ENCODE peak calls at places on chromosomes 16 and 17, in nine cellular contexts. H is AG04450, E is adrenal gland, Y is BE2C, K is endodermal cell, C is tibial artery, R is AG10803, V is upper lobe of right lung, J is stomach. T is an unnamed sample.

GRCh38 chr17:73194514-73195222 is 1.8 kb downstream of the COG1 start:
- DNase-seq in H (peak; percentile 30), E (no peak), Y (no peak), K (no peak), C (peak; percentile 53), R (peak; percentile 37), V (no peak), J (no peak), T (no peak)

GRCh38 chr17:62892870-62893338 is 73.1 kb upstream of the TANC2 start:
- DNase-seq in H (peak; percentile 47), E (peak; percentile 64), Y (no peak), K (peak; percentile 67), C (no peak), R (peak; percentile 79), V (peak; percentile 72), J (peak; percentile 40), T (peak; percentile 62)

GRCh38 chr16:10646581-10647263 is 48.0 kb downstream of the TEKT5 start:
- DNase-seq in H (no peak), E (no peak), Y (no peak), K (no peak), C (no peak), R (no peak), V (peak; percentile 75), J (no peak), T (no peak)

GRCh38 chr17:489758-490329 is 137.2 kb upstream of the RPH3AL start:
- DNase-seq in H (no peak), E (no peak), Y (peak; percentile 14), K (peak; percentile 78), C (no peak), R (peak; percentile 58), V (peak; percentile 70), J (peak; percentile 60), T (peak; percentile 24)

GRCh38 chr16:78098544-78099371 is 696 bp upstream of the WWOX start:
- DNase-seq in H (no peak), E (no peak), Y (no peak), K (no peak), C (no peak), R (no peak), V (no peak), J (no peak), T (peak; percentile 7)

GRCh38 chr17:2062571-2063183 is 7.8 kb downstream of the HIC1 start:
- DNase-seq in H (no peak), E (no peak), Y (no peak), K (peak; percentile 81), C (no peak), R (peak; percentile 57), V (no peak), J (no peak), T (no peak)

GRCh38 chr17:71937914-71938313 is 182.9 kb upstream of the SOX9 start:
- DNase-seq in H (no peak), E (no peak), Y (no peak), K (no peak), C (no peak), R (peak; percentile 57), V (no peak), J (no peak), T (no peak)

GRCh38 chr16:70441406-70441990 is 2.6 kb upstream of the ST3GAL2 start:
- DNase-seq in H (no peak), E (no peak), Y (no peak), K (no peak), C (no peak), R (no peak), V (no peak), J (no peak), T (no peak)

GRCh38 chr16:24511801-24512200 is 27.6 kb upstream of the RBBP6 start:
- DNase-seq in H (no peak), E (no peak), Y (no peak), K (no peak), C (no peak), R (no peak), V (no peak), J (no peak), T (no peak)

GRCh38 chr16:83835972-83836566 is 28.3 kb downstream of the HSBP1 start:
- DNase-seq in H (peak; percentile 41), E (no peak), Y (no peak), K (no peak), C (no peak), R (peak; percentile 40), V (no peak), J (no peak), T (no peak)

GRCh38 chr16:71373073-71373472 is 14.6 kb downstream of the CALB2 start:
- DNase-seq in H (peak; percentile 15), E (no peak), Y (no peak), K (no peak), C (no peak), R (peak; percentile 59), V (no peak), J (no peak), T (no peak)

GRCh38 chr17:44892250-44892649 is 7.0 kb downstream of the EFTUD2 start:
- DNase-seq in H (no peak), E (no peak), Y (no peak), K (no peak), C (peak; percentile 1), R (no peak), V (no peak), J (no peak), T (no peak)

GRCh38 chr17:42553866-42554249 is 1.1 kb downstream of the HSD17B1 start:
- DNase-seq in H (no peak), E (no peak), Y (no peak), K (no peak), C (no peak), R (no peak), V (peak; percentile 74), J (peak; percentile 48), T (no peak)

GRCh38 chr17:73823684-73824083 is 179.4 kb upstream of the SDK2 start:
- DNase-seq in H (no peak), E (no peak), Y (no peak), K (no peak), C (no peak), R (no peak), V (no peak), J (no peak), T (no peak)

GRCh38 chr17:13646411-13646810 is 44.7 kb upstream of the HS3ST3A1 start:
- DNase-seq in H (no peak), E (no peak), Y (no peak), K (no peak), C (no peak), R (peak; percentile 68), V (no peak), J (no peak), T (no peak)

GRCh38 chr17:28335201-28335958 is at the start of the genes IFT20 and TNFAIP1:
- DNase-seq in H (peak; percentile 100), E (peak; percentile 99), Y (peak; percentile 96), K (peak; percentile 100), C (peak; percentile 100), R (peak; percentile 100), V (peak; percentile 99), J (peak; percentile 98), T (peak; percentile 94)
- TF ChIP-seq CTCF in H (no peak), E (no peak), Y (no peak), K (no peak), C (peak; percentile 8), R (no peak), V (no peak), J (no peak), T (no peak)

DNA sequence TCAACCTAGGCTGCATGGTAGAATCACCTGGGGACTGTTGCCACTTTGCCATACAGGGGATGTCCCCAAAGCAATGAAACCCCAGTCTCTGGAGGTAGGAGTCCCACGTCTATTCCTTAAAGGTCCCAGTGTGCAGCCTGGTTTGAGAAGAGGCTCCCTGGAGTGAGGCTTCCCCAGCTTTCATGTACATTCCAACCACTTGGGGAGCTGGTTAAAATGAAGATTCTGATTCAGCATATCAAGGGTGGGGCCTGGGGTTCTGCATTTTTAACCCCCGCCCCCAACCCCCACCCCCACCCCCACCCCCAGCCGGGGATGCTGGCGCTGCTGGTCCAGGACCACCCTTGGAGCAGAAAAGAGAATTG is 241.2 kb downstream of the FOXL1 start:
- DNase-seq in H (no peak), E (no peak), Y (no peak), K (no peak), C (no peak), R (no peak), V (no peak), J (no peak), T (no peak)
- TF ChIP-seq CTCF in H (peak; percentile 48), E (no peak), Y (no peak), K (peak; percentile 67), C (no peak), R (peak; percentile 32), V (no peak), J (no peak), T (no peak)

DNA sequence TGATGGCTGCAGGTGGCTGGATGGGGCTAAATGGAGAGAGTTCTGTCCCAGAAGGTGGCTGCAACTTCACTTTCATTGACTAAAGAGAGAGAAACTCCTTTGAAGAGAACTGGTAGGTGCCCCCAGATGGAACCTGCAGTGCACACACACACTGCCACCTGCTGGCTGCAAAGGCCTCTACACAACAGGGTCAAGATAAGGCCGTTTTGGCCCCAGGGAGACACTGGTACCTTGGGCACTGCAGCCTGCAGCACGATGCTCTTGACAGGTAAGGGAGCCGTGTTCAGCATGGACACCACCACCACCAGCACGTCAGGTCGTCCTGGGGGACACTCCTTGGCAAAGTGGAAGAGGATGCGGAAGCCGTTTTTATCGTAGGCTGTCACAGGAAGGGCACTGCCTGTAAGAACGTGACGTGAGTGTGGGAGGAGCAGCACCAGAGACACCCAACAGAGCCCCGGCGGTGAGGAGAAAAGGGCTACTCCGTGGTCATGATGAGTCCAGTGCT is 22.7 kb downstream of the GGA3 start:
- DNase-seq in H (peak; percentile 43), E (peak; percentile 61), Y (peak; percentile 76), K (peak; percentile 92), C (no peak), R (peak; percentile 67), V (peak; percentile 75), J (peak; percentile 57), T (peak; percentile 33)
- TF ChIP-seq CTCF in H (peak; percentile 92), E (peak; percentile 71), Y (peak; percentile 97), K (peak; percentile 92), C (peak; percentile 71), R (peak; percentile 83), V (peak; percentile 81), J (peak; percentile 63), T (peak; percentile 96)

DNA sequence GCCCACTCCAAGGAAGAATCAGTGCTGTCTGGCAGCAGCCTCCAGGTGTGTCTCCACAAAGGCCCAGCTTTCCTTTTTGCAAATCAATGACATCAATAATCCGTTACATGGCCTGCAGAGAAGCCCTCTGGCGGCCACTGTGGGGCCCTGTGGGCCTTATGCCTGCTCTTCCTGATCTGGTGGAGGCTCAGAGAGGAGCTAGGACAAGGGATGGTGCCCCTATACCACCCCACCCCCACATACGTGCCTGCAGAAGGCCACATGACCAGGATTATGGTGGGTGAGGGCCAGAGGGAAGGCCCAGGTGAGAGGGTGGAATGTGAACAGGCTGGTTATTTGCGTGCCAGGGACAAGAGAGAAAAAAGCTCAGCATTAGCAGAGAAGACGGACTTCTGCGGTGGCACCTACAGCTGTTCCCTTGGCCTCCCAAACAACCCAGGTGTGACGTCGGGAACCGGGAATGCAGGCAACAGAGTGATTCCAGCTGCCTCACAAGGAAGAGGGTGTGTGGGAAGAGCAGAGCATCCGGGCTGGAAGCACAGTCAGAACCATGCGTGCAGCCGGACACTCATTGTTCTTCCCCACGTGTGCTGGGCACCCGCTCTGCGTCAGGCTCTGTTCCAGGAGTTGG is 22.5 kb downstream of the EIF4A3 start:
- DNase-seq in H (no peak), E (no peak), Y (no peak), K (peak; percentile 94), C (no peak), R (peak; percentile 62), V (no peak), J (peak; percentile 27), T (no peak)
- TF ChIP-seq CTCF in H (peak; percentile 61), E (no peak), Y (peak; percentile 61), K (peak; percentile 93), C (no peak), R (peak; percentile 43), V (peak; percentile 11), J (peak; percentile 32), T (peak; percentile 34)

T was measured in Panc1.